ENCODE peak calls at places on chromosome 22, in eight cellular contexts. P is heart right ventricle; O is CD8-positive, alpha-beta T cell; D is uterus; H is colonic mucosa; X is body of pancreas; Z is neural progenitor cell; S is MM.1S. F is an unnamed sample.
A peak's percentile ranks its signal among the peaks of the same experiment; 100 is the strongest.

GRCh38 chr22:49259870-49260615 is 567.6 kb downstream of the BRD1 start:
- DNase-seq in Z (no peak), S (no peak), D (no peak), P (no peak), X (no peak), O (no peak), H (no peak), F (no peak)

GRCh38 chr22:49877642-49878041 is 24.0 kb downstream of the ZBED4 start:
- DNase-seq in O (no peak), S (no peak), P (no peak), D (no peak), X (no peak), H (no peak), Z (no peak), F (no peak)

GRCh38 chr22:30159561-30160353 is 79.5 kb downstream of the HORMAD2 start:
- DNase-seq in O (no peak), Z (no peak), S (no peak), D (no peak), X (peak; percentile 25), H (no peak), P (no peak), F (no peak)

GRCh38 chr22:26324150-26324549 is 104.9 kb upstream of the ASPHD2 start:
- DNase-seq in S (no peak), O (no peak), X (no peak), P (no peak), Z (no peak), H (no peak), D (no peak), F (no peak)

GRCh38 chr22:38030311-38031133 is 26.7 kb upstream of the PICK1 start:
- DNase-seq in P (no peak), Z (peak; percentile 54), D (no peak), O (no peak), S (no peak), X (no peak), H (peak; percentile 80), F (no peak)

GRCh38 chr22:21909871-21910270 is 42.4 kb upstream of the MAPK1 start:
- DNase-seq in D (no peak), Z (no peak), H (no peak), O (no peak), X (no peak), S (no peak), P (no peak), F (no peak)

GRCh38 chr22:49740242-49740641 is 87.4 kb downstream of the BRD1 start:
- DNase-seq in O (no peak), X (no peak), H (no peak), P (no peak), D (no peak), S (no peak), Z (no peak), F (no peak)

GRCh38 chr22:49971232-49972162 is 10.9 kb downstream of the PIM3 start:
- DNase-seq in D (peak; percentile 92), O (peak; percentile 69), X (peak; percentile 78), S (peak; percentile 7), H (peak; percentile 87), P (peak; percentile 87), Z (peak; percentile 64), F (no peak)

GRCh38 chr22:42619261-42620063 is 4.8 kb upstream of the POLDIP3 start:
- DNase-seq in Z (no peak), D (no peak), X (no peak), H (no peak), O (no peak), S (no peak), P (no peak), F (no peak)

GRCh38 chr22:48737461-48738203 is 1090.0 kb downstream of the BRD1 start:
- DNase-seq in O (no peak), H (no peak), S (no peak), Z (no peak), D (no peak), P (no peak), X (no peak), F (no peak)

GRCh38 chr22:39699631-39700348 is 129.2 kb downstream of the CACNA1I start:
- DNase-seq in S (no peak), X (no peak), D (no peak), Z (peak; percentile 82), H (no peak), O (no peak), P (no peak), F (no peak)

GRCh38 chr22:29147241-29147919 is 58.3 kb upstream of the EMID1 start:
- DNase-seq in X (no peak), D (no peak), S (no peak), Z (no peak), O (no peak), H (no peak), P (no peak), F (no peak)

GRCh38 chr22:34688825-34689224 is 377.1 kb upstream of the ISX start:
- DNase-seq in D (no peak), H (no peak), S (no peak), P (no peak), X (no peak), Z (peak; percentile 20), O (no peak), F (no peak)

GRCh38 chr22:31250740-31251330 is 38.7 kb downstream of the LIMK2 start:
- DNase-seq in Z (no peak), P (no peak), X (no peak), D (no peak), S (no peak), O (no peak), H (no peak), F (no peak)

GRCh38 chr22:48378673-48379072 is 1449.0 kb downstream of the BRD1 start:
- DNase-seq in S (no peak), H (no peak), Z (no peak), P (no peak), D (no peak), X (no peak), O (no peak), F (peak; percentile 72)

GRCh38 chr22:45424241-45424731 is 10.8 kb downstream of the RIBC2 start:
- DNase-seq in D (no peak), O (no peak), P (no peak), S (no peak), X (peak; percentile 56), Z (no peak), H (no peak), F (no peak)

DNA sequence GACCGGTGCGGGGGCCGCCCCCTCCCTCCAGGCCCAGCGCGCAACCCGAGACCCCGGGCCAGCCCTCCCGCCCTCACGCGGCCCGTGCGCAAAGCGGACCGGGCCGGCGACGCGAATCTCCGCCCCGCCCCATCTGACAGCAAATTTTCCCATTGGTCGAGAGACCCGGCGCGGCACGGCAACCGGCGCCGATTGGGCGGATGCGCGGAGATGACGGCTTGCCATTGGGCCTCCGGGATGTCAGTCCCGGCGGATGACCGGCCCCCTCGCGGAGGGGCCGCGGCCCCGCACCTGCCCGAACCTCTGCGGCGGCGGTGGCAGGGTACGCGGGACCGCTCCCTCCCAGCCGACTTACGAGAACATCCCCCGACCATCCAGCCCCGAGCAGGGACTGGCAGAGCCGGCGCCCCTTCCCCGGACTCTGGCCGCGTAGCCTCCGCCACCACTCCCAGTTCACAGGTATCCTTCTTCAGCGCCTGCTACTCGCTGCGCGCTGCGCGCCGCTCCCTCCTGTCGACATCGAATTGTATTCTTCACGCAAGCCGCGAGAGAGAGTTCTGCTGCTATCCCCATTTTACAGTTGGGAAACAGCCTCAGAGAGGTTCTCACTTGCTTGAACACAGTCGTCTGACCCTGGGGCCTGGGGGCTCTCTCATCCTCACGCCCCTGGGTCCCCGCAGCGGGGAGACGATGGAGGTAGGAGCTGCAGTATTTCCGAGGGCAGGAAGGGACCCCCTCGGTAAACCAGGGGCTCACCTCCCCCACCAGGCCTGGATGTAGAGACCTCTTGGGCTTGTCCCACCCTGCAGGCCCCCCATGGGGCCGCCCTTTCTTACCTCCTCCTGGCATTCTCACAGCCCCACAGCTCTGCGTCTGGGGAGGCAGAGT is at the start of gene ARVCF:
- DNase-seq in D (peak; percentile 92), H (peak; percentile 94), S (peak; percentile 87), Z (peak; percentile 94), P (peak; percentile 94), O (peak; percentile 92), X (peak; percentile 91), F (no peak)
- H3K27ac ChIP-seq in D (no peak within 1 kb of the TSS), H (no peak within 1 kb of the TSS), S (no peak within 1 kb of the TSS), Z (no peak within 1 kb of the TSS), P (peak within 1 kb of the TSS; percentile 31), O (no peak within 1 kb of the TSS), X (peak within 1 kb of the TSS; percentile 39), F (no peak within 1 kb of the TSS)

GRCh38 chr22:19913337-19913936 is 28.1 kb upstream of the COMT start:
- DNase-seq in S (no peak), Z (no peak), P (no peak), O (no peak), X (no peak), H (no peak), D (no peak), F (no peak)

GRCh38 chr22:19914201-19914943 is 27.2 kb upstream of the COMT start:
- DNase-seq in P (no peak), S (no peak), Z (no peak), O (no peak), H (no peak), D (no peak), X (no peak), F (no peak)

GRCh38 chr22:19911540-19912235 is 29.9 kb upstream of the COMT start:
- DNase-seq in X (no peak), Z (no peak), P (no peak), H (no peak), O (no peak), D (no peak), S (no peak), F (no peak)

GRCh38 chr22:19910180-19910744 is 31.3 kb upstream of the COMT start:
- DNase-seq in P (no peak), Z (no peak), X (no peak), H (no peak), D (no peak), S (no peak), O (no peak), F (no peak)

GRCh38 chr22:19912236-19912999 is 29.2 kb upstream of the COMT start:
- DNase-seq in Z (peak; percentile 63), X (no peak), P (no peak), O (no peak), D (no peak), S (no peak), H (no peak), F (no peak)
- TF ChIP-seq CTCF in Z (peak; percentile 45), X (no peak), P (peak; percentile 6), O (no peak), D (no peak), S (no peak), H (no peak), F (no peak)

DNA sequence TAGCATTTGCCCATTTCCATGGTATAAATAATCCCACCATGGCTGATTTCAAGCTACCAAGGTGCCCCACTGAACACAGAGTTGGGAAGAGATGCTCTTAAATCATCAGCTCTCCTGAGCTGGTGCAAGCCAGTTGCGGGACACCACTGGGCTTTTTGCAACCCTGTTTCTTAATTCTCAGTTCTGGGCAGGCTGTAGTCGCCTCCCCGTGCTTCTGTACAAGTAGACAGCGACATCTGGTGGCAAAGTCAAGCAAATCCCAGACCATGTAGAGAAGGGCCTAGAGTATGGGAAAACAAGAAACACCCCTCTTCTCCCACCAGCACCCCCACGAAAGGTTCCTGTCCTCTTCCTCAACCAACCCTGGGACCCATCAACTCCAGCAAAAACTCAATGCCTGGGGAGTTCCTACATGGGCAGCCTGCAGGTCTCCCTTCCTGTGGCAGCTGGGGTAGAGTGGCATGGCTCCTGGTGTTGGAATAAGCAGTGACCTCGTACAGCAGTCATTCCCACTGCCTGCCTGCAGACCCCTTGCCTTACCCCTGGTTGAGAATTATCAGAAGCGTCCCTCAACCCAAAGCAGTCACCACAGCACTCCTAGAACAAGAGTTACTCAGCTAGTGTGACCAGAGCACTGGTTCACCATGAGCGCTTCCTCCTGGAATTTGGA is 68.4 kb downstream of the IGLL5 start:
- DNase-seq in P (no peak), Z (peak; percentile 85), D (peak; percentile 52), O (peak; percentile 67), X (peak; percentile 74), H (peak; percentile 71), S (peak; percentile 83), F (peak; percentile 71)
- H3K27ac ChIP-seq in P (no peak overlapping the region), Z (no peak overlapping the region), D (no peak overlapping the region), O (no peak overlapping the region), X (no peak overlapping the region), H (no peak overlapping the region), S (peak overlapping the region; percentile 65), F (no peak overlapping the region)

GRCh38 chr22:36977401-36977861 is 41.8 kb downstream of the TST start:
- DNase-seq in P (peak; percentile 63), S (peak; percentile 72), X (peak; percentile 63), H (peak; percentile 77), Z (peak; percentile 84), D (peak; percentile 47), O (peak; percentile 87), F (no peak)
- TF ChIP-seq CTCF in P (peak; percentile 32), S (peak; percentile 66), X (no peak), H (peak; percentile 28), Z (peak; percentile 61), D (no peak), O (peak; percentile 53), F (no peak)

F was measured in vagina.